ENCODE peak calls at places on chromosomes 4 and X, in six cellular contexts. One of them, this sample, is unnamed.

GRCh38 chr4:80336582-80336981 is 1.1 kb downstream of the CFAP299 start:
- DNase-seq in stimulated activated CD8-positive, alpha-beta memory T cell treated with anti-CD3 and anti-CD28 coated beads, Interleukin-4, amount 100 ng/mL, for 4 hours: no peak
- DNase-seq in HTR-8/SVneo: no peak
- DNase-seq in germinal center: no peak
- DNase-seq in left ventricle myocardium superior: peak
- DNase-seq in glomerular endothelial cell: no peak
- DNase-seq in this sample: no peak

GRCh38 chrX:149504226-149504914 is 736 bp downstream of the IDS start:
- DNase-seq in stimulated activated CD8-positive, alpha-beta memory T cell treated with anti-CD3 and anti-CD28 coated beads, Interleukin-4, amount 100 ng/mL, for 4 hours: no peak
- DNase-seq in HTR-8/SVneo: no peak
- DNase-seq in germinal center: peak
- DNase-seq in left ventricle myocardium superior: no peak
- DNase-seq in glomerular endothelial cell: no peak
- DNase-seq in this sample: no peak

GRCh38 chrX:56800307-56800706 is 71.3 kb downstream of the NBDY start:
- DNase-seq in stimulated activated CD8-positive, alpha-beta memory T cell treated with anti-CD3 and anti-CD28 coated beads, Interleukin-4, amount 100 ng/mL, for 4 hours: no peak
- DNase-seq in HTR-8/SVneo: no peak
- DNase-seq in germinal center: no peak
- DNase-seq in left ventricle myocardium superior: no peak
- DNase-seq in glomerular endothelial cell: no peak
- DNase-seq in this sample: no peak

GRCh38 chr4:103105558-103106356 is 6.1 kb upstream of the BDH2 start:
- DNase-seq in stimulated activated CD8-positive, alpha-beta memory T cell treated with anti-CD3 and anti-CD28 coated beads, Interleukin-4, amount 100 ng/mL, for 4 hours: no peak
- DNase-seq in HTR-8/SVneo: no peak
- DNase-seq in germinal center: no peak
- DNase-seq in left ventricle myocardium superior: no peak
- DNase-seq in glomerular endothelial cell: no peak
- DNase-seq in this sample: no peak

GRCh38 chr4:182555997-182556418 is 312.8 kb downstream of the TENM3 start:
- DNase-seq in stimulated activated CD8-positive, alpha-beta memory T cell treated with anti-CD3 and anti-CD28 coated beads, Interleukin-4, amount 100 ng/mL, for 4 hours: no peak
- DNase-seq in HTR-8/SVneo: no peak
- DNase-seq in germinal center: no peak
- DNase-seq in left ventricle myocardium superior: no peak
- DNase-seq in glomerular endothelial cell: no peak
- DNase-seq in this sample: no peak

GRCh38 chr4:14667624-14668295 is 334.5 kb upstream of the CPEB2 start:
- DNase-seq in stimulated activated CD8-positive, alpha-beta memory T cell treated with anti-CD3 and anti-CD28 coated beads, Interleukin-4, amount 100 ng/mL, for 4 hours: no peak
- DNase-seq in HTR-8/SVneo: no peak
- DNase-seq in germinal center: no peak
- DNase-seq in left ventricle myocardium superior: no peak
- DNase-seq in glomerular endothelial cell: no peak
- DNase-seq in this sample: no peak

GRCh38 chr4:84967292-84967651 is 782 bp upstream of the WDFY3 start:
- DNase-seq in stimulated activated CD8-positive, alpha-beta memory T cell treated with anti-CD3 and anti-CD28 coated beads, Interleukin-4, amount 100 ng/mL, for 4 hours: no peak
- DNase-seq in HTR-8/SVneo: no peak
- DNase-seq in germinal center: no peak
- DNase-seq in left ventricle myocardium superior: no peak
- DNase-seq in glomerular endothelial cell: no peak
- DNase-seq in this sample: peak

GRCh38 chr4:8766610-8767009 is 105.0 kb downstream of the HMX1 start:
- DNase-seq in stimulated activated CD8-positive, alpha-beta memory T cell treated with anti-CD3 and anti-CD28 coated beads, Interleukin-4, amount 100 ng/mL, for 4 hours: no peak
- DNase-seq in HTR-8/SVneo: no peak
- DNase-seq in germinal center: no peak
- DNase-seq in left ventricle myocardium superior: peak
- DNase-seq in glomerular endothelial cell: no peak
- DNase-seq in this sample: no peak

GRCh38 chr4:110022457-110022856 is 109.8 kb downstream of the EGF start:
- DNase-seq in stimulated activated CD8-positive, alpha-beta memory T cell treated with anti-CD3 and anti-CD28 coated beads, Interleukin-4, amount 100 ng/mL, for 4 hours: no peak
- DNase-seq in HTR-8/SVneo: no peak
- DNase-seq in germinal center: no peak
- DNase-seq in left ventricle myocardium superior: no peak
- DNase-seq in glomerular endothelial cell: no peak
- DNase-seq in this sample: no peak

GRCh38 chr4:57632564-57632963 is 522.4 kb upstream of the IGFBP7 start:
- DNase-seq in stimulated activated CD8-positive, alpha-beta memory T cell treated with anti-CD3 and anti-CD28 coated beads, Interleukin-4, amount 100 ng/mL, for 4 hours: no peak
- DNase-seq in HTR-8/SVneo: no peak
- DNase-seq in germinal center: no peak
- DNase-seq in left ventricle myocardium superior: no peak
- DNase-seq in glomerular endothelial cell: no peak
- DNase-seq in this sample: no peak

GRCh38 chr4:121376541-121376940 is 4.3 kb downstream of the QRFPR start:
- DNase-seq in stimulated activated CD8-positive, alpha-beta memory T cell treated with anti-CD3 and anti-CD28 coated beads, Interleukin-4, amount 100 ng/mL, for 4 hours: no peak
- DNase-seq in HTR-8/SVneo: no peak
- DNase-seq in germinal center: no peak
- DNase-seq in left ventricle myocardium superior: no peak
- DNase-seq in glomerular endothelial cell: no peak
- DNase-seq in this sample: no peak

GRCh38 chr4:75555294-75556164 is at the start of gene ODAPH:
- DNase-seq in stimulated activated CD8-positive, alpha-beta memory T cell treated with anti-CD3 and anti-CD28 coated beads, Interleukin-4, amount 100 ng/mL, for 4 hours: no peak
- DNase-seq in HTR-8/SVneo: peak
- DNase-seq in germinal center: peak
- DNase-seq in left ventricle myocardium superior: no peak
- DNase-seq in glomerular endothelial cell: no peak
- DNase-seq in this sample: no peak

GRCh38 chrX:71256051-71256450 is 2.1 kb upstream of the ZMYM3 start:
- DNase-seq in stimulated activated CD8-positive, alpha-beta memory T cell treated with anti-CD3 and anti-CD28 coated beads, Interleukin-4, amount 100 ng/mL, for 4 hours: no peak
- DNase-seq in HTR-8/SVneo: no peak
- DNase-seq in germinal center: no peak
- DNase-seq in left ventricle myocardium superior: no peak
- DNase-seq in glomerular endothelial cell: no peak
- DNase-seq in this sample: no peak

GRCh38 chr4:183400035-183400434 is 44.4 kb upstream of the CDKN2AIP start:
- DNase-seq in stimulated activated CD8-positive, alpha-beta memory T cell treated with anti-CD3 and anti-CD28 coated beads, Interleukin-4, amount 100 ng/mL, for 4 hours: no peak
- DNase-seq in HTR-8/SVneo: no peak
- DNase-seq in germinal center: no peak
- DNase-seq in left ventricle myocardium superior: no peak
- DNase-seq in glomerular endothelial cell: no peak
- DNase-seq in this sample: no peak

GRCh38 chrX:78958419-78959116 is 13.4 kb downstream of the P2RY10 start:
- DNase-seq in stimulated activated CD8-positive, alpha-beta memory T cell treated with anti-CD3 and anti-CD28 coated beads, Interleukin-4, amount 100 ng/mL, for 4 hours: no peak
- DNase-seq in HTR-8/SVneo: no peak
- DNase-seq in germinal center: no peak
- DNase-seq in left ventricle myocardium superior: no peak
- DNase-seq in glomerular endothelial cell: no peak
- DNase-seq in this sample: no peak

GRCh38 chr4:41753942-41754341 is 5.4 kb upstream of the PHOX2B start:
- DNase-seq in stimulated activated CD8-positive, alpha-beta memory T cell treated with anti-CD3 and anti-CD28 coated beads, Interleukin-4, amount 100 ng/mL, for 4 hours: no peak
- DNase-seq in HTR-8/SVneo: no peak
- DNase-seq in germinal center: no peak
- DNase-seq in left ventricle myocardium superior: no peak
- DNase-seq in glomerular endothelial cell: no peak
- DNase-seq in this sample: no peak

This sample was measured in heart right ventricle.